ENCODE peak calls at places on chromosomes 2 and 18, in seven cellular contexts. D is lower lobe of right lung, H is fibroblast of lung, E is thoracic aorta, P is ascending aorta, W is cardiac muscle cell, A is breast epithelium. O is an unnamed sample. For H3K27me3 and H3K4me1, the result is how much of the 10 kb centered on the place peaks cover.

GRCh38 chr2:46098606-46099005 is 198.6 kb upstream of the EPAS1 start:
- DNase-seq in D (no peak), P (no peak), E (no peak), W (no peak), H (peak), A (no peak), O (no peak)

GRCh38 chr2:226679389-226680057 is 120.1 kb downstream of the IRS1 start:
- DNase-seq in E (no peak), A (no peak), H (no peak), P (no peak), D (no peak), W (no peak), O (no peak)

GRCh38 chr2:96265349-96265839 is 403 bp downstream of the TMEM127 start:
- DNase-seq in A (peak), E (peak), W (peak), D (peak), H (no peak), P (no peak), O (peak)

GRCh38 chr2:10452334-10452733 is 4.2 kb upstream of the ODC1 start:
- DNase-seq in D (peak), E (no peak), W (no peak), H (peak), P (no peak), A (peak), O (peak)

GRCh38 chr18:22558945-22559385 is 141.2 kb upstream of the CTAGE1 start:
- DNase-seq in H (peak), A (peak), P (peak), W (peak), D (peak), E (peak), O (peak)

GRCh38 chr18:79059456-79059855 is 9.7 kb upstream of the ATP9B start:
- DNase-seq in P (no peak), A (no peak), H (no peak), D (no peak), E (no peak), W (no peak), O (no peak)

GRCh38 chr2:206275274-206276160 is 1.1 kb downstream of the ZDBF2 start:
- DNase-seq in D (no peak), H (peak), A (no peak), E (no peak), W (no peak), P (no peak), O (peak)

GRCh38 chr18:73462092-73462491 is 594.3 kb upstream of the NETO1 start:
- DNase-seq in P (no peak), D (no peak), A (no peak), H (peak), W (no peak), E (no peak), O (no peak)

GRCh38 chr2:44649426-44649825 is 287.7 kb downstream of the CAMKMT start:
- DNase-seq in W (no peak), A (no peak), H (no peak), P (no peak), D (no peak), E (no peak), O (no peak)

GRCh38 chr2:215059724-215060123 is 78.7 kb downstream of the ABCA12 start:
- DNase-seq in P (no peak), H (peak), D (no peak), A (no peak), W (peak), E (no peak), O (no peak)

GRCh38 chr2:110741491-110741980 is 9.2 kb downstream of the ACOXL start:
- DNase-seq in W (no peak), D (no peak), P (no peak), E (no peak), H (peak), A (no peak), O (no peak)

GRCh38 chr2:151241224-151241623 is 20.4 kb downstream of the RBM43 start:
- DNase-seq in A (no peak), D (no peak), H (peak), E (no peak), P (no peak), W (no peak), O (no peak)

GRCh38 chr2:10841547-10842219 is 29.1 kb upstream of the PDIA6 start:
- DNase-seq in D (no peak), W (no peak), E (no peak), P (no peak), A (no peak), H (no peak), O (no peak)

GRCh38 chr18:12455511-12455910 is 47.8 kb downstream of the PRELID3A start:
- DNase-seq in D (no peak), P (no peak), H (peak), A (no peak), E (no peak), W (no peak), O (no peak)

GRCh38 chr2:39115556-39115955 is 5.3 kb downstream of the SOS1 start:
- DNase-seq in W (no peak), A (no peak), E (no peak), H (no peak), P (no peak), D (no peak), O (no peak)

GRCh38 chr18:48548404-48548771 is 9.6 kb downstream of the CTIF start:
- DNase-seq in D (no peak), A (no peak), W (no peak), E (no peak), H (no peak), P (no peak), O (peak)

GRCh38 chr2:240405133-240405532 is 30.3 kb upstream of the GPC1 start:
- DNase-seq in P (no peak), H (no peak), D (no peak), W (no peak), A (no peak), E (no peak), O (no peak)

GRCh38 chr2:7803515-7803914 is 878.3 kb upstream of the ID2 start:
- DNase-seq in P (no peak), A (no peak), E (no peak), D (no peak), W (no peak), H (no peak), O (no peak)

GRCh38 chr2:241584446-241584845 is 25.9 kb downstream of the BOK start:
- DNase-seq in A (no peak), E (no peak), D (peak), W (no peak), H (peak), P (no peak), O (no peak)

GRCh38 chr2:215622836-215623235 is 187.0 kb upstream of the FN1 start:
- DNase-seq in P (no peak), A (no peak), D (no peak), E (no peak), W (no peak), H (no peak), O (no peak)

GRCh38 chr2:120509213-120509815 is 163.4 kb downstream of the INHBB start:
- DNase-seq in H (no peak), W (no peak), E (no peak), A (peak), D (no peak), P (no peak), O (no peak)

GRCh38 chr2:65172994-65173790 is 43.3 kb upstream of the RAB1A start:
- DNase-seq in P (no peak), E (no peak), W (no peak), D (no peak), H (no peak), A (no peak), O (no peak)

GRCh38 chr18:33700513-33700976 is 122.5 kb downstream of the ASXL3 start:
- DNase-seq in A (no peak), P (no peak), H (no peak), W (no peak), D (no peak), E (no peak), O (no peak)

GRCh38 chr2:172106128-172106961 is 3.6 kb upstream of the DLX2 start:
- DNase-seq in D (no peak), W (no peak), H (peak), E (no peak), P (no peak), A (no peak), O (no peak)
- H3K27me3 ChIP-seq in D (half or more), W (half or more), H (under half), E (under half), P (under half), A (under half), O (half or more)

DNA sequence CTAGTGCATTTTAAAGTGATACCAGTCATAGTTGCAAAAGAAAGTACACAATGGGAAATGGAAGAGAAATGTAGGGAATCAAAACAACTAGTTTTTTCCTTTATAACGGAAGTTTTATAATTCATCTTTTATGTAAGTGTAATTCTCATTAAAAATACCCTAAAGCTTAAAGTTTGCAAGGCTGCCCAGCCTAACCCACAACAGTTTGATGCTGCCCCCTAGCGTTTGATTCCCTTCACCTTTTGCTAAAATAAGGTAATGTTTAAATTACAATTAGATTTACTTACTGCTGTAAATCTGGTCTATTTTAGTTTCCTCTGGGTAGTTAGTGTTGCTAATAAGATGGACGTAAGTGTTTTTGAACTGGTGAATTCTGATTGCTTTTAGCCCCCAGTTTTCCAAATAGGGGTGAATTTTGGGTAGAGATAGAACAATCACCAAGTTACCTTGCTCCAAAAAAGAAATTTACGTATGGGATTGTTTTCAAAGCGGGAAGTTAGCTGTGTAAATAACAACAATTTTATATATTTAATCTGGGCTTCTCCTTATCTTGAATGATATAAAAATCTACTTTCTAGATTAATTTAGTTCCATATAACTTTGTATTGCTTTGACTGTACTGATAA is 3.4 kb downstream of the SLC39A10 start:
- DNase-seq in P (no peak), A (peak), E (peak), H (peak), W (peak), D (no peak), O (no peak)
- H3K4me1 ChIP-seq in P (under half), A (under half), E (under half), H (under half), W (under half), D (under half), O (under half)

GRCh38 chr2:36544638-36545338 is 53.2 kb downstream of the FEZ2 start:
- DNase-seq in A (no peak), D (no peak), W (no peak), H (no peak), P (no peak), E (no peak), O (no peak)
- TF ChIP-seq CTCF in A (no peak), D (no peak), W (peak), H (peak), P (no peak), E (no peak), O (no peak)

GRCh38 chr2:159799833-159800232 is 1.8 kb upstream of the CD302 start:
- DNase-seq in H (no peak), A (no peak), W (no peak), D (no peak), E (no peak), P (no peak), O (no peak)

GRCh38 chr2:159798376-159798724 is 342 bp upstream of the CD302 start:
- DNase-seq in W (no peak), D (no peak), H (no peak), P (no peak), E (no peak), A (no peak), O (no peak)

GRCh38 chr2:159797468-159798375 is at the start of gene CD302:
- DNase-seq in D (peak), A (peak), E (peak), P (no peak), W (peak), H (peak), O (peak)

GRCh38 chr2:159793265-159793664 is 4.7 kb downstream of the CD302 start:
- DNase-seq in A (no peak), H (no peak), E (no peak), W (no peak), P (no peak), D (no peak), O (no peak)

GRCh38 chr2:159795781-159796667 is 2.0 kb downstream of the CD302 start:
- DNase-seq in H (peak), W (no peak), D (no peak), P (no peak), E (no peak), A (no peak), O (no peak)
- H3K27me3 ChIP-seq in H (under half), W (half or more), D (under half), P (under half), E (under half), A (under half), O (under half)

DNA sequence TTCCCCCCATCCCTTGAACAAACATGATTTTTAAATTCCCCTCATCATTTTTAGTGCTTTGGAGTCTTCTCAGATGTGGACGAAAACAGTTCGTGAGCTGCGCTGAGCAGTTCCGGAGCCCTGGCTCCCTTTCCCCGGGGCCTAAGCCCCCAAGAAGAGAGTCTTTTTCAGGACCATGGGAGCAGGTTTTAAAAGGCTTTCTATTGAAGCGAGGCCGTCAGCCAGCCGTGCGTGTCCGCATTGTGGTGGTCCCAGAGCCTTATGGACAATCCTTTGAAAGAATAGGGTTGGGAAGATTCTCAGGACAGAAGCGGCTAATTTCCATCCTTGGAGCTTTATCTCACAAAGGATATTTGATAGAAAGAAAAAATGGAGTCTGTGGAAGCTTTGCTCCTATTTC is 290.7 kb downstream of the SOX11 start:
- DNase-seq in P (no peak), D (no peak), H (no peak), A (no peak), W (no peak), E (no peak), O (no peak)
- H3K4me1 ChIP-seq in P (under half), D (under half), H (under half), A (under half), W (under half), E (under half), O (under half)

GRCh38 chr2:176647325-176648155 is 378.3 kb downstream of the MTX2 start:
- DNase-seq in A (no peak), P (no peak), E (no peak), H (no peak), W (no peak), D (no peak), O (no peak)

GRCh38 chr2:176650811-176651559 is 381.7 kb downstream of the MTX2 start:
- DNase-seq in P (no peak), H (no peak), A (no peak), E (no peak), D (no peak), W (no peak), O (no peak)

GRCh38 chr2:176652300-176653182 is 383.3 kb downstream of the MTX2 start:
- DNase-seq in E (no peak), P (no peak), D (no peak), W (peak), H (peak), A (no peak), O (no peak)

GRCh38 chr2:176648691-176649297 is 379.6 kb downstream of the MTX2 start:
- DNase-seq in E (no peak), P (no peak), A (no peak), W (no peak), D (no peak), H (no peak), O (no peak)

DNA sequence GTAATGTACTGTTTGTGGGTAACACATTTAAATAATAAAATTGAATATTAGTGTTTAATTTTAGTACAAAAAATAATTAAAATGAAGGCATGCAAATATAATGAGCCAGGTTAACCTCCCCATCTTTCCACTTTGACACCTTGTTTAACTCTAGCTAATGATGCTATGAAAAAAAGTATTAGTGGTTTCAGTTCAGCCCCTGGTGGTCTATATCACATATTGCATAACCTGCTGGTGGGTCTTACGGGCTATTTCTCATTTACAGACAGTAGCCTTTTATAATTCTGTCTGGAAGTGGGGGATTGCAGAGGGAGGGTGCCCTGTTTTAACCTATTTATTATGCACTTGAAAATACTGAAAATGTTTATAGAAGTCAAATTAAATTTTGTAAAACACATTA is 380.9 kb downstream of the MTX2 start:
- DNase-seq in H (no peak), P (no peak), D (no peak), E (no peak), A (no peak), W (no peak), O (no peak)
- TF ChIP-seq CTCF in H (no peak), P (no peak), D (no peak), E (no peak), A (no peak), W (no peak), O (no peak)

GRCh38 chr2:69167469-69167822 is 154.5 kb downstream of the ANTXR1 start:
- DNase-seq in A (no peak), E (no peak), W (no peak), H (no peak), P (no peak), D (no peak), O (no peak)
- H3K27me3 ChIP-seq in A (under half), E (under half), W (under half), H (under half), P (under half), D (under half), O (under half)

GRCh38 chr2:133452561-133452960 is 115.7 kb downstream of the NCKAP5 start:
- DNase-seq in E (no peak), H (no peak), A (no peak), P (no peak), D (no peak), W (no peak), O (no peak)
- H3K4me1 ChIP-seq in E (under half), H (under half), A (under half), P (under half), D (under half), W (under half), O (under half)